ENCODE peak calls at places on chromosomes 11 and 22, in ten cellular contexts. Y is HCT116, M is heart left ventricle, W is stomach, N is body of pancreas, G is sigmoid colon, A is esophagus squamous epithelium, U is testis, J is prostate gland, D is adrenal gland. P is an unnamed sample. For H3K27me3, the result is how much of the 10 kb centered on the place peaks cover.

GRCh38 chr11:12090061-12090572 is 20.3 kb upstream of the MICAL2 start:
- DNase-seq in Y (peak), M (no peak), W (no peak), N (no peak), G (no peak), A (no peak), U (no peak), J (no peak), D (no peak), P (no peak)

GRCh38 chr11:46302866-46303265 is 25.4 kb downstream of the CREB3L1 start:
- DNase-seq in Y (no peak), M (no peak), W (no peak), N (no peak), G (no peak), A (no peak), U (no peak), J (no peak), D (no peak), P (no peak)

GRCh38 chr11:2795491-2795991 is 90.0 kb downstream of the CDKN1C start:
- DNase-seq in Y (no peak), M (peak), W (no peak), N (peak), G (peak), A (no peak), U (peak), J (no peak), D (peak), P (peak)

GRCh38 chr22:33894515-33894914 is 25.8 kb downstream of the LARGE1 start:
- DNase-seq in Y (no peak), M (no peak), W (no peak), N (no peak), G (no peak), A (no peak), U (no peak), J (no peak), D (peak), P (no peak)

GRCh38 chr22:43088979-43089717 is at the start of gene TTLL1:
- DNase-seq in Y (peak), M (peak), W (peak), N (peak), G (peak), A (peak), U (peak), J (peak), D (peak), P (peak)

GRCh38 chr11:7688238-7688826 is 15.0 kb upstream of the CYB5R2 start:
- DNase-seq in Y (peak), M (no peak), W (no peak), N (no peak), G (no peak), A (no peak), U (no peak), J (no peak), D (peak), P (no peak)

GRCh38 chr22:46149493-46149997 is 781 bp upstream of the PPARA start:
- DNase-seq in Y (no peak), M (peak), W (peak), N (peak), G (peak), A (no peak), U (peak), J (peak), D (peak), P (peak)

GRCh38 chr11:20031155-20032001 is 128.9 kb downstream of the DBX1 start:
- DNase-seq in Y (no peak), M (no peak), W (no peak), N (no peak), G (no peak), A (no peak), U (no peak), J (peak), D (no peak), P (no peak)

GRCh38 chr11:9075441-9076000 is 15.9 kb downstream of the SCUBE2 start:
- DNase-seq in Y (no peak), M (peak), W (peak), N (no peak), G (no peak), A (no peak), U (no peak), J (no peak), D (no peak), P (no peak)

GRCh38 chr11:77115956-77116355 is 12.1 kb upstream of the MYO7A start:
- DNase-seq in Y (no peak), M (no peak), W (no peak), N (no peak), G (no peak), A (no peak), U (no peak), J (no peak), D (no peak), P (no peak)

GRCh38 chr11:63835156-63835540 is 3.8 kb upstream of the MARK2 start:
- DNase-seq in Y (no peak), M (no peak), W (no peak), N (no peak), G (no peak), A (no peak), U (no peak), J (no peak), D (no peak), P (no peak)

DNA sequence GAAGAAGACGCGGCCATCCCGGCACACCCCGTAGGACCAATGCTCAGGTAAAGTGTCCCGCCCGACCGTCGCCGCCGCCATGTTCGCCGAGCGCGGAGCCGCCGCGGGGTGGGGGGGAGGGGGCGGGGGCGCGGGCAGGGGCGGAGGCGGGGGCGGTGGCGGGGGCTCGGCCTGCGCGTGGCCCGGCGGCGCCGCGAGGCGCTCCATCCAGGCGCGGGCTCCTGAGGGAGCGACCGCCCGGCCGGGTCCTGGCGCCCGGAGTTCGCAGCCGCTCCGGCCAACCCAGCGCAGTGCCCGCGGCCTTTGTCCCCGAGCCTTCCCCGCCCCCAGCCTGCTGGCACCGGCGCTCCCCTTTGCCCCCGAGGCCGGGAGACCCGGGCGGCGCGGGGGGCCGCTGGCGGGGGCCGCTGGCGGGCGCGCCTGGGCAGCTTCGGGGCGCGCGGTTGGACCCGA is at the start of gene PLEKHA7:
- DNase-seq in Y (no peak), M (no peak), W (peak), N (peak), G (peak), A (no peak), U (no peak), J (no peak), D (no peak), P (no peak)
- TF ChIP-seq POLR2A in Y (no peak), M (no peak), W (no peak), N (no peak), G (no peak), A (no peak), U (no peak), J (no peak), D (no peak), P (no peak)

DNA sequence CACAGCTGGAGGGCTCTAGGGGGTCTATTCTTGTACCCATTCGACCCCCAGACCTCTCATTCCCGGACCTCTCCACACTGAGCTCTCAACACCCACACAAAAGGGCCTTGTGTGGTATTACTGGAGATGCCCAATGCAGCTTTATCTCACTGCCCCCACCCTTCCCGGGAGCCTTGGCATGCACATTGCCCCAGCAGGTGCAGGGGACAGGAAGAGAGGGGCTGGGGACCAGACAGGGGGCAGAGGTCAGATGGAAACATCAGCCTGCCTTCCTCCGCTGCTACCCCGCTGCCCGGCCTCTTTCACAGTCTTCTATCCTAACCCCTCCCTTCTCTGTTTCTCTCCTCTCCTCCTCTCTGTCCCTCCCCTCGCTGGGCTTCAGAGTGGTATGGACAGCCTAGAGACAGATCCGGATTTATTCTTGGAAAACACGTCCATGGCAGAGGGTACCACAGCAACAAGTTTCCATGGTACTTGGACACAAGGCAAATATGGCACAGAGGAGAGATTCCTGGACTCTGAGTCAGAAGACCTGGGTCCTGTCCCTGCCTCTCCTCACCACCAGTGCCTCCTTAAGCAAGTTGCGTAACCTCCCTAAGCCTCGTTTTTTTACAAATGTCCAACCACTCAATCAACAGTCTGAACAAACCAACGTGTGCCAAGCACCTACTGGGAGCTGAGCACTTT is 8.3 kb upstream of the IGSF9B start:
- DNase-seq in Y (no peak), M (no peak), W (no peak), N (no peak), G (peak), A (no peak), U (no peak), J (no peak), D (no peak), P (peak)
- TF ChIP-seq CTCF in Y (no peak), M (no peak), W (no peak), N (no peak), G (no peak), A (no peak), U (no peak), J (no peak), D (no peak), P (no peak)

GRCh38 chr11:134275534-134276395 is at the start of gene GLB1L3:
- DNase-seq in Y (no peak), M (no peak), W (no peak), N (peak), G (no peak), A (no peak), U (peak), J (peak), D (peak), P (peak)
- H3K27me3 ChIP-seq in Y (under half), M (half or more), W (half or more), N (under half), G (half or more), A (under half), U (under half), J (under half), D (half or more), P (under half)

GRCh38 chr22:19853879-19854777 is 546 bp downstream of the GNB1L start:
- DNase-seq in Y (peak), M (no peak), W (peak), N (peak), G (no peak), A (no peak), U (peak), J (no peak), D (no peak), P (no peak)

GRCh38 chr22:19854778-19855503 is at the start of the genes GNB1L and RTL10:
- DNase-seq in Y (peak), M (peak), W (peak), N (peak), G (peak), A (peak), U (peak), J (peak), D (peak), P (peak)

GRCh38 chr22:19853058-19853878 is 1.4 kb downstream of the GNB1L start:
- DNase-seq in Y (no peak), M (no peak), W (no peak), N (no peak), G (peak), A (no peak), U (no peak), J (no peak), D (no peak), P (peak)

GRCh38 chr22:19857382-19857781 is 2.7 kb upstream of the GNB1L start:
- DNase-seq in Y (no peak), M (no peak), W (no peak), N (no peak), G (no peak), A (no peak), U (no peak), J (no peak), D (no peak), P (no peak)

DNA sequence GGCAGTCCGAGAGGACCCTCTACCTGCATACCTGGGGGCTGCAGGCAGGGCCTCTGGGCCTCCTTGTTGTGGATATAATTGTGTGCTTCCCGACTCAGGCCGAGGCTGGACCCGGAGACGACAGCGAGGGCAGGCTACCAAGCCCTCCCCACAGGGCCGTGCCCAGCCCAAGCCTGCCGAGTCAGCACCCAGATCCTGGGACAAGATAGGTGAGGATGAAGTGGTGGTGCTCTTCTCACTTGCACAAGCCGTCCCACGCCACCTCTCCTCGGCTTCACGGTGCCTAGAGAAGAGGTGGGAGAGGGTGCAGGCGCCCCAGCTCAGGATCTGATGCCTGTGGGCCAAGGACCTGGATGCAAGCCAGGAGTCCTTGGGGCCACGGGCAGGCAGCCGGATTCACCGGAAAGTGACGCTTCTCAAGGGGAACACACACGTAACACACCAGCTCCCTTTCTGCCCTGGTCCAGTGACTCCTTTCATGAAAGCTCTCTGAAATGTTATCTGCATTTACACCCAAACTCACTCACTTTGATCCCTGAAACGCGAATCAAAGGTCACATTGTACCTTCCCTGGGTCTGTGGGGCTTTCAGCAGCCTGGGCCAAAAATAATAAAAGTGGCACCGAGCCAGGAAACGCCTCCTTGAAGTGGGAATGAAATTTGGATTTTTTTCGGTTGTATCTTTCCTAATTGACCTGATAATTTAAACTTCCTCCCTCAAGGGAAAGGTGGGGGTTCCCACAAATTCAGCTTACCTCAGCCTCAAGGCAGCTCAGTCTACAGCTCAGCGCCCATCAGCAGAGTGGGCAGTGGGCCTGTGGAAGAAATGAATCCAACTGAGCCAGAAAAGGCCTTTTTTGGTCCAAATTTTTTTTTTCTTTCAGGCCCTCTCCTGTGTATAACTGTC is 1.1 kb upstream of the GNB1L start:
- DNase-seq in Y (peak), M (peak), W (peak), N (peak), G (peak), A (no peak), U (peak), J (no peak), D (peak), P (peak)
- TF ChIP-seq POLR2A in Y (no peak), M (no peak), W (no peak), N (no peak), G (no peak), A (no peak), U (no peak), J (no peak), D (no peak), P (no peak)

GRCh38 chr22:41256254-41256897 is 15.6 kb upstream of the CHADL start:
- DNase-seq in Y (no peak), M (no peak), W (no peak), N (no peak), G (no peak), A (no peak), U (no peak), J (no peak), D (no peak), P (no peak)
- TF ChIP-seq CTCF in Y (no peak), M (no peak), W (no peak), N (no peak), G (no peak), A (no peak), U (no peak), J (no peak), D (no peak), P (no peak)

DNA sequence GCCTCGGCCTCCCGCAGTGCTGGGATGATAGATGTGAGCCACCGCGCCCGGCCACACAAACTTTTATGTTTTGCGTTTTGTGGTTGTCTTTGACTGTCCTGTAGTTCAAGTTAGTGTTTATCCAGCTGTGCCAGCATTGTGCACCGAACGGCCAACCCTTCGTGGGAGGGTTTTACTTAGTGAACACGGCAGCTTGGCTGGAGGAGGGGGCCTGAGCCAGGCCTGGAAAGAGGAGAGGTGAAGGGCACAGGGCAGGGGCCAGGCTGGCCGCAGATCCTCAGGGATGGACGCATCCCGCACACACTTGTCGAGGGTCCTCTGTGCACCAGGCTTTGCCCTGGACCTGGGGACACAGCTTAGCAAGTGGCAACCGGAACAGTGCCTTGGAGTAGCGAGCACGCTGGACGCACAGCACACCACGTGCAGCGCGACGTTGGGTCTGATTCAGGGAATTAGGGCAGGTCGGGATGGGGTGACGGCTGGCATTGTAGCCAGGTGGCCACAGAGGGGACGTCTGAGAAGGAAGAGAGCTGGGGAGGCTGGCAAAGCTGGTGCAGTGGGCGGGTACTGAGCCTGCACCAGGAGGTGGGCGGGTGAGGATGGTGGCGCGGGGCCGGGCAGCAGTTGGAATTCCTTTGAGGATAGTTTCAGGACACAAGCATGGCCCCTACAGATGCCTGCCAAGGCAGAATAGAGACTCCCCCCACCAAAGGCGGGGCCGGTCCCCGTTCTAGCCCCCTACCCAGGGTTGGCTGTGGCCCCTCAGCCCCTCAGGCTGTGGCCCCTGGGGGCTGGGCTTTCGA is 13.4 kb downstream of the EPS8L2 start:
- DNase-seq in Y (no peak), M (no peak), W (no peak), N (no peak), G (no peak), A (no peak), U (no peak), J (no peak), D (no peak), P (no peak)
- H3K27me3 ChIP-seq in Y (under half), M (under half), W (under half), N (under half), G (under half), A (under half), U (under half), J (under half), D (under half), P (under half)

DNA sequence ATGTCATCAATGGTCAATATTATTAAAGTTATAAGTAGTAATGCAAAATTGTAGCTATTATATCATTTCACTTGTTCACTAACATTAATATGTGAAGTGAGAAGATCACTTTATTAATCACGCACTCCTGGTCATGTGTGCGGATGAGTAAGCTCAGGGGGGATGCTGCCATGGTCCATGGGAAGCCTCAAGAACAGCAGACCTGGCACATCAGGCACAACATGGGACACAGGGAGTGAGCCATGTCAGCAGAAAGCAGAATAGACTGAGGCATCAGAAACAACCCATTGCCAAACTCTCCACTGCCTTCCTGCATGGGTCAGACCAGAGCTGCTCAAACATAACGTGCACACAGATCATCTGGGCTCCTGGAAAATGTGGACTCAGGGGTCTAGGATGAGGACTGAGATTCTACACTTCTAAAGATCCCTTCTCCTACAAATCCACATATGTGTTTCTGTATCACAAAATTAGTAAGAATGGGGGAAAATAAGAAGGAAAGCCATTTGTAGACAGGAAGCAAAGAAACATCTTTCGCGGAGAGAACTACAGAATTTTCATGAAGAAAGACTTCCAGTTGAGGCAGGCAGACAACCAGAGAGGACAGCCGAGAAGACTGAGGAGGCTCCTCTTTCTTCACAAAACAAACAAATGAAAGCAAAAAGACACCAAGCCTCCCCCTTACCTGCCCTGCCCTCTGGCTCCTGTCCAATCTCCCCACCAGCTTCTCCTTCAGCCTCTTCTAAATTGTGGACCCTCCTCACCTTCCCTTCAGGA is 63.7 kb upstream of the VPREB1 start:
- DNase-seq in Y (no peak), M (no peak), W (no peak), N (no peak), G (no peak), A (no peak), U (no peak), J (no peak), D (no peak), P (no peak)
- TF ChIP-seq POLR2A in Y (no peak), M (no peak), W (no peak), N (peak), G (no peak), A (no peak), U (no peak), J (no peak), D (no peak), P (no peak)

GRCh38 chr22:39655736-39656285 is 85.3 kb downstream of the CACNA1I start:
- DNase-seq in Y (no peak), M (no peak), W (no peak), N (no peak), G (no peak), A (no peak), U (no peak), J (no peak), D (no peak), P (no peak)

GRCh38 chr22:39656495-39657490 is 86.2 kb downstream of the CACNA1I start:
- DNase-seq in Y (no peak), M (no peak), W (no peak), N (peak), G (no peak), A (no peak), U (no peak), J (no peak), D (no peak), P (no peak)

GRCh38 chr22:39653787-39654077 is 83.2 kb downstream of the CACNA1I start:
- DNase-seq in Y (no peak), M (no peak), W (no peak), N (no peak), G (no peak), A (no peak), U (no peak), J (no peak), D (no peak), P (no peak)

GRCh38 chr22:39654527-39654926 is 84.0 kb downstream of the CACNA1I start:
- DNase-seq in Y (no peak), M (no peak), W (no peak), N (no peak), G (no peak), A (no peak), U (no peak), J (no peak), D (no peak), P (no peak)

GRCh38 chr22:39654959-39655579 is 84.5 kb downstream of the CACNA1I start:
- DNase-seq in Y (no peak), M (no peak), W (no peak), N (no peak), G (no peak), A (no peak), U (no peak), J (no peak), D (no peak), P (no peak)
- TF ChIP-seq CTCF in Y (peak), M (no peak), W (no peak), N (no peak), G (no peak), A (no peak), U (no peak), J (no peak), D (no peak), P (no peak)

P was measured in uterus.